ENCODE peak calls at places on chromosomes 4 and X, in seven cellular contexts. T is OCI-LY7, Z is HCT116, L is GM23338, V is neural progenitor cell, G is PC-3, M is hepatocyte. K is an unnamed sample.

GRCh38 chr4:121381148-121381462 is 287 bp upstream of the QRFPR start:
- DNase-seq in M (no peak), L (no peak), T (no peak), V (no peak), Z (no peak), G (no peak), K (no peak)

GRCh38 chrX:119990409-119990994 is 47.0 kb upstream of the NKAP start:
- DNase-seq in G (no peak), V (peak), M (no peak), T (no peak), L (no peak), Z (no peak), K (no peak)

GRCh38 chrX:119880552-119881437 is 9.2 kb downstream of the NDUFA1 start:
- DNase-seq in M (peak), T (peak), V (peak), G (peak), L (peak), Z (peak), K (peak)

GRCh38 chrX:130654409-130654970 is 248.5 kb downstream of the ENOX2 start:
- DNase-seq in Z (no peak), T (no peak), G (no peak), M (no peak), L (no peak), V (no peak), K (peak)

GRCh38 chr4:161714022-161714751 is 449.6 kb downstream of the FSTL5 start:
- DNase-seq in L (no peak), Z (peak), T (no peak), M (no peak), G (peak), V (no peak), K (no peak)

GRCh38 chrX:109352121-109352556 is 129.7 kb downstream of the GUCY2F start:
- DNase-seq in M (peak), V (no peak), T (no peak), G (no peak), L (no peak), Z (no peak), K (no peak)

GRCh38 chrX:73876897-73877296 is 313.9 kb downstream of the CHIC1 start:
- DNase-seq in G (no peak), V (no peak), T (no peak), M (no peak), Z (no peak), L (no peak), K (no peak)

GRCh38 chrX:16002185-16002584 is 121.2 kb upstream of the GRPR start:
- DNase-seq in T (no peak), L (peak), M (no peak), Z (no peak), V (no peak), G (peak), K (no peak)

GRCh38 chr4:107755841-107756356 is 35.9 kb upstream of the PAPSS1 start:
- DNase-seq in L (peak), T (no peak), G (no peak), Z (no peak), V (no peak), M (no peak), K (no peak)

GRCh38 chr4:188704288-188704687 is 565.0 kb downstream of the TRIML1 start:
- DNase-seq in V (no peak), G (no peak), Z (no peak), M (no peak), T (no peak), L (no peak), K (no peak)

GRCh38 chr4:72286185-72286584 is 254.4 kb downstream of the NPFFR2 start:
- DNase-seq in T (no peak), L (peak), V (no peak), G (peak), Z (no peak), M (peak), K (peak)

GRCh38 chr4:139207247-139207646 is 30.2 kb upstream of the ELF2 start:
- DNase-seq in Z (no peak), G (no peak), M (no peak), L (no peak), V (no peak), T (no peak), K (no peak)

GRCh38 chr4:41715155-41715554 is 33.4 kb downstream of the PHOX2B start:
- DNase-seq in L (no peak), M (no peak), V (no peak), T (no peak), Z (no peak), G (no peak), K (no peak)

GRCh38 chrX:138756234-138756633 is 44.7 kb upstream of the FGF13 start:
- DNase-seq in V (peak), L (peak), G (peak), T (no peak), Z (no peak), M (peak), K (no peak)

GRCh38 chrX:45851434-45851991 is 650.8 kb upstream of the DIPK2B start:
- DNase-seq in L (peak), M (peak), G (peak), V (peak), Z (peak), T (no peak), K (peak)

GRCh38 chr4:40056722-40057539 is at the start of gene N4BP2:
- DNase-seq in Z (peak), L (peak), G (peak), V (peak), T (peak), M (peak), K (peak)

GRCh38 chrX:55924574-55924973 is 207.0 kb downstream of the RRAGB start:
- DNase-seq in Z (no peak), V (no peak), T (no peak), M (no peak), G (no peak), L (peak), K (no peak)

GRCh38 chrX:55919367-55920221 is 202.0 kb downstream of the RRAGB start:
- DNase-seq in M (no peak), V (no peak), T (peak), G (peak), Z (no peak), L (peak), K (no peak)
- TF ChIP-seq EZH2phosphoT487 in M (no peak), V (no peak), T (no peak), G (no peak), Z (no peak), L (no peak), K (no peak)

DNA sequence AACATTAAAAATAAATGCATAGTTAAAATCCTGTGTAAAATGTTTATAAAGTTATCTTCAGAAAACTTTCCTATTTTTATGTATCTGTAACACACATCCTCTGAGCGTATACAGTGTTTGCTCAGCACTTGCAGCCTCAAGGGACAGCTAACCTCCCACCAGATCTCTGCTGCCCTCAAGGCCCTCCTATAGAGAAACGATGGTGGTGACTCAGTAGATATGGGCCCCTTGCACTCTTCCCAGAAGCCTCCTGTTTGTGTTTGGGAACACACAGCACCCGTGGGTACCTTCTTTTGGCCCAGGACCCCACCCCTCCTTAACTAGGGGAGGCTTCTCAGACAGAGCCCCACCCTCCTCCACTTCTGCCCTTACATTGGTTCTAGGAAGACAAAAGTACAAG is 26.7 kb downstream of the PJA1 start:
- DNase-seq in T (no peak), L (no peak), M (no peak), Z (no peak), G (no peak), V (no peak), K (no peak)
- TF ChIP-seq EZH2phosphoT487 in T (no peak), L (no peak), M (no peak), Z (no peak), G (no peak), V (no peak), K (no peak)

DNA sequence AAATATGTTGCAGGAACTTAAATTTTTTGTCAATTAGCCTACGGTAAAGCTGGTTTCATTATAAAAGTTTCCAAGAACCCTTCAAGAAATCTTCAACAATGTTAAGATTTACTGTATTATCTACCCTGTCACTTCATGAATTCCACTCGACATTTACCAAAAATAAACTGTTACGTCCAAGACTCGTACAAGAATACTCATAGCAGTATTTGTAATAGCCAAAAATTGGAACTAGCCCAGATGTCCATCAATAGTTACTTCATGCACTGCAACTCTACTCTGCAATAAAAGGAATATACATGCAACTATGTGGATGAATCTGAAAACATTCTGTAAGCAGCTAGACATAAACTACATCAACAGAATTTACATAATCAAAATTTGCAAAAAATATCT is 13.4 kb downstream of the RBMX start:
- DNase-seq in T (no peak), Z (no peak), V (no peak), G (no peak), M (no peak), L (no peak), K (no peak)
- TF ChIP-seq EZH2phosphoT487 in T (no peak), Z (no peak), V (no peak), G (no peak), M (no peak), L (no peak), K (no peak)

GRCh38 chr4:111208970-111209369 is 586.1 kb upstream of the PITX2 start:
- DNase-seq in Z (no peak), M (no peak), T (no peak), L (peak), V (peak), G (no peak), K (no peak)
- TF ChIP-seq EZH2phosphoT487 in Z (no peak), M (no peak), T (no peak), L (no peak), V (no peak), G (no peak), K (no peak)

DNA sequence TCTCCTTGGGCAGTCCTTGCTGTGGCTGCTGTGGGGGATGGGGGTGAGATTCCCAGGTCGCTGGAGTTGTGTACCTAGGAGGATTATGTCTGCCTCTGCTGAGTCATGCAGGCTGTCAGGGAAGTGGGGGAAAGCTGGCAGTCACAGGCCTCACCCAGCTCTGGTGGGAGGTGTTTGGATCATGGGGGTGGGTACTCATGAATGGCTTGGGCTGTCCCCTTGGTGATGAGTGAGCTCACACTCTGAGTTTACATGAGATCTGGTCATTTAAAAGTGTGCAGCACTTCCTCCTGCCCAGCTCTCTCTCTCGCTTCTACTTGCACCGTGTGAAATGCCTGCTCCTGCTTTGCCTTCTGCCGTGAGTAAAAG is 24.6 kb upstream of the PDLIM3 start:
- DNase-seq in T (no peak), L (no peak), Z (no peak), G (peak), M (peak), V (no peak), K (no peak)
- TF ChIP-seq EZH2phosphoT487 in T (no peak), L (no peak), Z (no peak), G (no peak), M (no peak), V (no peak), K (no peak)

DNA sequence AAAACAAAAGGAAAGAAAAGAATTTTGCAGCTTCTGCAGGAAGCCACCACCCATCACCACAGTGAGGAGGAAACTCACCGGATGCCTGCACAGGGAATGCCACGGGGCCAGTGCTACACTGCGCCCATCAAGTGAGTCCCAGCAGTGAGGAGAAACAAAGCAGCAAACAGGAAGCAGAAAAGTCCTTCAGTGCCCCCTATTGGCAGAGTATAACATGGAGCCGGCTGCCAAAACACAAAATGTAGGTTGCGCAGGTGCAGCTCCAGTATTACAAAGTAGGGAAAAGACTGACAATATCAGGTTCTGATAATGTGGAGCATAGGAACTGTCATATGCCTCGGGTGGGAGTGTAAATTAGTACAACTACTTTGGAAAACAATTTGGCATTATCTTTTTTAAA is 23.3 kb upstream of the SCML2 start:
- DNase-seq in V (peak), M (peak), T (peak), G (peak), Z (peak), L (peak), K (peak)
- TF ChIP-seq EZH2phosphoT487 in V (no peak), M (no peak), T (no peak), G (no peak), Z (no peak), L (no peak), K (no peak)

GRCh38 chr4:54199919-54200318 is 29.2 kb upstream of the PDGFRA start:
- DNase-seq in L (no peak), G (no peak), M (no peak), V (no peak), Z (no peak), T (no peak), K (no peak)

GRCh38 chr4:54192811-54193210 is 36.3 kb upstream of the PDGFRA start:
- DNase-seq in G (no peak), Z (no peak), T (no peak), M (no peak), V (no peak), L (peak), K (no peak)

DNA sequence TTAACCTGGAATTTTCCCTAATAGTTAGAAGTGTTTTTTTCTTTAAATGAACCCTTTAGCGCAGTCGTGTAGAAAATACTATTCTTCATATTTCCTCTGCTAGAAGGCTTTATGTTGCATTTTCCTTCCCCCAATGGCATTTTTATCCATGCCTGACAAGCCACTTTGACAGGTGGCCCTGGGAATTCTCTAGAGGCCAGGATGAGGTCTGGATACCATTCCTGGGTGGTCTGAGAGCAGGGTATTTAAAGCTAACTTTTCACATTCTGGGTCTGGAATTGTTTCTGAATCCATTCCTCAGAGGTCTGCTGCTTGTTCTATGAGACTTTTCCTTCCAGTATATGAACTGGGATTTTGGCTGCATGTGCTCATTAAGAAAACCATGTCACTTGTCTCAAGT is 31.2 kb upstream of the PDGFRA start:
- DNase-seq in G (no peak), T (no peak), Z (no peak), V (peak), M (no peak), L (no peak), K (no peak)
- TF ChIP-seq EZH2phosphoT487 in G (no peak), T (no peak), Z (no peak), V (no peak), M (no peak), L (no peak), K (no peak)